ENCODE peak calls at places on chromosomes 12 and 14, in nine cellular contexts. N is mucosa of gallbladder, Y is NCI-H1694 treated with DMSO at 0.1 percent for 48 hours, A is T-helper 17 cell, V is psoas muscle, Q is fibroblast of lung, D is GM19239, T is stromal cell of bone marrow, R is DMS79 treated with DMSO at 0.1 percent for 48 hours. U is an unnamed sample.

GRCh38 chr12:88057994-88058718 is 29.0 kb upstream of the C12orf50 start:
- DNase-seq in D (no peak), V (no peak), T (peak; percentile 35), Q (no peak), A (no peak), N (no peak), R (no peak), Y (no peak), U (no peak)

GRCh38 chr12:108312885-108313203 is 26.3 kb downstream of the CMKLR1 start:
- DNase-seq in V (peak; percentile 51), A (no peak), D (no peak), Q (no peak), Y (no peak), R (no peak), N (peak; percentile 72), T (no peak), U (no peak)

GRCh38 chr12:124194521-124195225 is 100.2 kb upstream of the RFLNA start:
- DNase-seq in D (no peak), T (no peak), V (no peak), Q (no peak), Y (no peak), N (no peak), A (no peak), R (no peak), U (no peak)

GRCh38 chr14:61106627-61107147 is 125.6 kb downstream of the SLC38A6 start:
- DNase-seq in D (no peak), N (no peak), V (no peak), T (no peak), R (no peak), A (no peak), Q (no peak), Y (no peak), U (no peak)

GRCh38 chr12:2627343-2628191 is 167.2 kb upstream of the FKBP4 start:
- DNase-seq in A (no peak), D (no peak), Y (peak; percentile 45), Q (no peak), N (no peak), R (peak; percentile 51), V (no peak), T (no peak), U (no peak)

GRCh38 chr14:35332517-35333346 is 40.5 kb downstream of the PSMA6 start:
- DNase-seq in D (no peak), R (peak; percentile 89), V (no peak), A (no peak), Y (no peak), N (peak; percentile 45), T (no peak), Q (peak; percentile 13), U (no peak)

GRCh38 chr14:21205678-21206581 is 50.1 kb upstream of the OR5AU1 start:
- DNase-seq in Y (no peak), V (no peak), A (no peak), Q (no peak), D (no peak), T (no peak), R (no peak), N (no peak), U (no peak)

GRCh38 chr12:26034371-26035142 is 76.1 kb downstream of the RASSF8 start:
- DNase-seq in A (no peak), V (no peak), D (no peak), R (no peak), Q (peak; percentile 94), T (no peak), Y (no peak), N (no peak), U (no peak)

U was measured in neuronal stem cell.